ENCODE peak calls at places on chromosome 3, in seven cellular contexts. T, B, F, U, S, Y and V are unnamed samples.

GRCh38 chr3:159166899-159167586 is 365.2 kb downstream of the MFSD1 start:
- DNase-seq in T (no peak), B (no peak), F (no peak), U (no peak), S (no peak), Y (no peak), V (no peak)

GRCh38 chr3:189937302-189938255 is 183.1 kb downstream of the P3H2 start:
- DNase-seq in T (peak; percentile 71), B (no peak), F (no peak), U (no peak), S (no peak), Y (no peak), V (no peak)

GRCh38 chr3:191373327-191373726 is 43.0 kb upstream of the UTS2B start:
- DNase-seq in T (no peak), B (no peak), F (no peak), U (no peak), S (no peak), Y (no peak), V (no peak)

GRCh38 chr3:54891540-54891897 is 36.3 kb downstream of the LRTM1 start:
- DNase-seq in T (peak; percentile 96), B (no peak), F (no peak), U (peak; percentile 83), S (no peak), Y (no peak), V (no peak)

GRCh38 chr3:70824078-70824477 is 511.6 kb upstream of the MDFIC2 start:
- DNase-seq in T (no peak), B (no peak), F (no peak), U (no peak), S (no peak), Y (no peak), V (no peak)

GRCh38 chr3:136075816-136076215 is 110.3 kb downstream of the PPP2R3A start:
- DNase-seq in T (peak; percentile 64), B (no peak), F (no peak), U (no peak), S (no peak), Y (no peak), V (peak; percentile 17)

GRCh38 chr3:60854762-60855161 is 396.5 kb downstream of the FHIT start:
- DNase-seq in T (no peak), B (no peak), F (no peak), U (no peak), S (no peak), Y (no peak), V (no peak)

GRCh38 chr3:149332781-149333517 is 487 bp downstream of the TM4SF18 start:
- DNase-seq in T (no peak), B (no peak), F (no peak), U (no peak), S (no peak), Y (no peak), V (peak; percentile 7)

GRCh38 chr3:121995190-121996137 is 26.6 kb downstream of the ILDR1 start:
- DNase-seq in T (peak; percentile 78), B (no peak), F (no peak), U (peak; percentile 36), S (no peak), Y (peak; percentile 61), V (peak; percentile 80)

GRCh38 chr3:46132565-46132964 is 75.5 kb downstream of the CCR1 start:
- DNase-seq in T (no peak), B (no peak), F (no peak), U (no peak), S (no peak), Y (no peak), V (no peak)

GRCh38 chr3:153151037-153151436 is 11.0 kb upstream of the RAP2B start:
- DNase-seq in T (no peak), B (no peak), F (no peak), U (no peak), S (no peak), Y (no peak), V (no peak)

GRCh38 chr3:138408751-138409161 is 25.7 kb upstream of the ESYT3 start:
- DNase-seq in T (no peak), B (no peak), F (no peak), U (no peak), S (no peak), Y (no peak), V (no peak)

GRCh38 chr3:62127116-62127515 is 246.2 kb downstream of the FEZF2 start:
- DNase-seq in T (no peak), B (no peak), F (no peak), U (no peak), S (no peak), Y (no peak), V (no peak)

GRCh38 chr3:121228971-121229370 is 316.8 kb downstream of the POLQ start:
- DNase-seq in T (no peak), B (no peak), F (no peak), U (no peak), S (no peak), Y (no peak), V (no peak)

GRCh38 chr3:61847784-61848462 is 286.6 kb downstream of the PTPRG start:
- DNase-seq in T (peak; percentile 10), B (no peak), F (no peak), U (peak; percentile 64), S (no peak), Y (no peak), V (no peak)

GRCh38 chr3:18295171-18295920 is 129.8 kb downstream of the SATB1 start:
- DNase-seq in T (peak; percentile 6), B (no peak), F (no peak), U (no peak), S (no peak), Y (peak; percentile 49), V (peak; percentile 53)

GRCh38 chr3:156151824-156152428 is 31.5 kb downstream of the KCNAB1 start:
- DNase-seq in T (peak; percentile 60), B (peak; percentile 36), F (peak; percentile 28), U (peak; percentile 62), S (no peak), Y (peak; percentile 57), V (peak; percentile 85)

GRCh38 chr3:45774581-45775505 is 21.5 kb downstream of the SLC6A20 start:
- DNase-seq in T (no peak), B (no peak), F (no peak), U (no peak), S (no peak), Y (no peak), V (no peak)

GRCh38 chr3:33030802-33031201 is 66.1 kb downstream of the GLB1 start:
- DNase-seq in T (no peak), B (no peak), F (no peak), U (no peak), S (no peak), Y (no peak), V (peak; percentile 33)

GRCh38 chr3:131717493-131717892 is 214.7 kb upstream of the MRPL3 start:
- DNase-seq in T (no peak), B (no peak), F (no peak), U (no peak), S (no peak), Y (no peak), V (no peak)

GRCh38 chr3:23863060-23863459 is 53.7 kb downstream of the NKIRAS1 start:
- DNase-seq in T (no peak), B (no peak), F (no peak), U (no peak), S (no peak), Y (no peak), V (no peak)

GRCh38 chr3:71006810-71007785 is 576.4 kb downstream of the FOXP1 start:
- DNase-seq in T (peak; percentile 39), B (no peak), F (no peak), U (no peak), S (no peak), Y (peak; percentile 14), V (peak; percentile 30)

GRCh38 chr3:18758047-18758704 is 333.0 kb upstream of the SATB1 start:
- DNase-seq in T (no peak), B (peak; percentile 42), F (peak; percentile 36), U (peak; percentile 13), S (no peak), Y (peak; percentile 36), V (peak; percentile 76)

GRCh38 chr3:134620476-134621115 is 30.2 kb downstream of the KY start:
- DNase-seq in T (no peak), B (no peak), F (no peak), U (no peak), S (no peak), Y (no peak), V (no peak)

GRCh38 chr3:46284981-46285683 is 42.9 kb downstream of the CCR3 start:
- DNase-seq in T (peak; percentile 7), B (no peak), F (no peak), U (no peak), S (no peak), Y (no peak), V (no peak)

GRCh38 chr3:123370819-123371218 is 78.1 kb downstream of the ADCY5 start:
- DNase-seq in T (no peak), B (no peak), F (no peak), U (no peak), S (no peak), Y (no peak), V (no peak)

GRCh38 chr3:124760601-124761000 is 30.3 kb downstream of the UMPS start:
- DNase-seq in T (peak; percentile 42), B (no peak), F (no peak), U (no peak), S (no peak), Y (no peak), V (peak; percentile 31)

GRCh38 chr3:42732196-42732828 is 29.7 kb upstream of the HHATL start:
- DNase-seq in T (no peak), B (no peak), F (no peak), U (no peak), S (no peak), Y (no peak), V (no peak)

GRCh38 chr3:152199069-152199838 is 69.5 kb upstream of the MBNL1 start:
- DNase-seq in T (no peak), B (no peak), F (no peak), U (no peak), S (no peak), Y (no peak), V (no peak)

GRCh38 chr3:42473083-42473932 is 29.1 kb upstream of the VIPR1 start:
- DNase-seq in T (peak; percentile 8), B (no peak), F (no peak), U (no peak), S (no peak), Y (no peak), V (peak; percentile 1)

GRCh38 chr3:23800731-23801130 is 5.0 kb upstream of the UBE2E1 start:
- DNase-seq in T (peak; percentile 14), B (no peak), F (no peak), U (no peak), S (no peak), Y (peak; percentile 25), V (no peak)

GRCh38 chr3:141465221-141465620 is 21.6 kb upstream of the RASA2 start:
- DNase-seq in T (peak; percentile 35), B (no peak), F (no peak), U (no peak), S (no peak), Y (no peak), V (no peak)

GRCh38 chr3:37607604-37608003 is 254.1 kb upstream of the CTDSPL start:
- DNase-seq in T (no peak), B (no peak), F (no peak), U (no peak), S (no peak), Y (no peak), V (no peak)

GRCh38 chr3:41198526-41198925 is 779 bp upstream of the CTNNB1 start:
- DNase-seq in T (no peak), B (no peak), F (no peak), U (peak; percentile 43), S (no peak), Y (no peak), V (peak; percentile 52)

GRCh38 chr3:127887321-127887720 is 27.7 kb upstream of the KBTBD12 start:
- DNase-seq in T (peak; percentile 26), B (no peak), F (no peak), U (no peak), S (no peak), Y (no peak), V (peak; percentile 74)

GRCh38 chr3:94990952-94991705 is 928.3 kb downstream of the NSUN3 start:
- DNase-seq in T (peak; percentile 4), B (no peak), F (no peak), U (no peak), S (no peak), Y (no peak), V (no peak)

GRCh38 chr3:149542375-149543312 is 68.1 kb downstream of the TM4SF4 start:
- DNase-seq in T (peak; percentile 83), B (no peak), F (no peak), U (no peak), S (no peak), Y (no peak), V (no peak)

GRCh38 chr3:183638092-183638644 is 2.7 kb downstream of the KLHL24 start:
- DNase-seq in T (no peak), B (no peak), F (no peak), U (no peak), S (no peak), Y (no peak), V (no peak)